ENCODE peak calls at places on chromosomes 4 and X, in four cellular contexts. A, K, G and C are unnamed samples.

GRCh38 chr4:177016541-177017141 is 223.9 kb upstream of the VEGFC start:
- DNase-seq in A (no peak), K (no peak), G (no peak), C (no peak)

GRCh38 chrX:15158736-15159406 is 111.0 kb downstream of the ASB9 start:
- DNase-seq in A (no peak), G (no peak), K (no peak), C (no peak)

GRCh38 chrX:33138677-33139249 is 72.6 kb downstream of the DMD start:
- DNase-seq in A (no peak), G (no peak), K (no peak), C (no peak)

GRCh38 chr4:186726150-186726439 is 2.4 kb upstream of the FAT1 start:
- DNase-seq in A (no peak), K (no peak), G (no peak), C (peak; percentile 5)

GRCh38 chr4:185005209-185005819 is 13.0 kb upstream of the HELT start:
- DNase-seq in K (peak; percentile 77), G (peak; percentile 52), A (peak; percentile 91), C (peak; percentile 72)

GRCh38 chr4:27790911-27791310 is 930.3 kb downstream of the STIM2 start:
- DNase-seq in K (no peak), A (no peak), G (no peak), C (no peak)

GRCh38 chr4:145734576-145735329 is 54.8 kb downstream of the C4orf51 start:
- DNase-seq in G (peak; percentile 36), K (no peak), A (no peak), C (no peak)

GRCh38 chr4:88467392-88467791 is 10.5 kb downstream of the HERC5 start:
- DNase-seq in G (no peak), K (no peak), A (no peak), C (no peak)

GRCh38 chrX:154411981-154412340 is 622 bp downstream of the TAFAZZIN start:
- DNase-seq in A (peak; percentile 71), G (peak; percentile 45), K (peak; percentile 62), C (peak; percentile 74)

GRCh38 chr4:119116925-119117900 is 18.4 kb upstream of the MYOZ2 start:
- DNase-seq in K (no peak), A (no peak), G (no peak), C (no peak)

GRCh38 chr4:165060938-165061337 is 7.3 kb downstream of the TRIM75 start:
- DNase-seq in K (no peak), A (no peak), G (no peak), C (no peak)

GRCh38 chr4:4720671-4721070 is 138.8 kb upstream of the MSX1 start:
- DNase-seq in K (no peak), A (no peak), G (no peak), C (no peak)

GRCh38 chr4:101649790-101650450 is 140.6 kb upstream of the BANK1 start:
- DNase-seq in K (no peak), G (no peak), A (no peak), C (no peak)

GRCh38 chr4:74105656-74106275 is 6.8 kb upstream of the CXCL2 start:
- DNase-seq in G (no peak), A (no peak), K (no peak), C (no peak)

GRCh38 chr4:88672987-88673386 is 24.6 kb downstream of the NAP1L5 start:
- DNase-seq in K (peak; percentile 43), A (peak; percentile 47), G (peak; percentile 28), C (peak; percentile 48)

GRCh38 chr4:8451440-8452182 is 11.0 kb downstream of the TRMT44 start:
- DNase-seq in K (peak; percentile 66), A (no peak), G (no peak), C (no peak)

GRCh38 chr4:84750260-84750955 is 167.5 kb downstream of the CDS1 start:
- DNase-seq in G (peak; percentile 27), A (no peak), K (peak; percentile 38), C (peak; percentile 56)

GRCh38 chrX:110795645-110796510 is at the start of gene CHRDL1:
- DNase-seq in A (peak; percentile 35), G (no peak), K (no peak), C (peak; percentile 47)

GRCh38 chrX:45479196-45479834 is 278.6 kb upstream of the DIPK2B start:
- DNase-seq in A (no peak), K (no peak), G (no peak), C (no peak)

GRCh38 chrX:115909017-115909416 is 261.5 kb upstream of the AGTR2 start:
- DNase-seq in G (no peak), K (no peak), A (no peak), C (no peak)

GRCh38 chr4:95038791-95039190 is 281.0 kb downstream of the BMPR1B start:
- DNase-seq in A (no peak), G (no peak), K (no peak), C (no peak)

DNA sequence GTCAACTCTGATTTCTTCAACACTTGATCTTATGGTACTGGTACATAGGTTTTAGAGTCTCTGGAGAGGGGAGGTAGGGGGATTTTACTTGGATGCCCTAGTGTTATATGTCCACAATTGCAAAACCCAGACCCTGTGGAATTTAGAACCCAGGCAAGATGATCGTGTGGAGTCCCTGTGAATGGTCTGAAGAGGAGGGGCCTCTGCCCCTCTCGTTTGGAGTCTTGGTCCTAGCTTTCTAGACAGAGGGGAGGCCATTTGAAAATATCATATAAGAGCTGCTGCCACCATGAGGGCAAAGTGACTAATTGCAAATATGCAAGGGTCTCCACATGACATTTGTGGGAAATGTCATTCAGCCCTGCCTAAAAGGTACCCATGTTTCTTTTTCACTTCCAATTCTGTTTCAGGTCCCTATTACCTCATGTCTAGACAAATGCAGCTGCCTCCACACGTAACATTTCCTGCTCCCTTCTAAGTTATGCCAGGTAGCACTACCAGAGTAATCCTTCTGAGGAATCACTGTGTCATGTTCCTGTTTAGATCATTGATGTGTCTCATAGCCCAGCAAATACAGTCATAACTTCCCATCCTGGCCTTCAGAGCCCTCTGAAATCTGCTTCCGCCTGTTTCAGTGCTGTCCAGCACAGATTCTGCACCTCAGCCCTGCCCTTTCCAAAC is 126.8 kb downstream of the KLHL8 start:
- DNase-seq in A (peak; percentile 34), G (peak; percentile 56), K (peak; percentile 67), C (peak; percentile 65)
- TF ChIP-seq ELF4 in A (no peak), G (no peak), K (no peak), C (no peak)

GRCh38 chr4:2402053-2402452 is 16.4 kb downstream of the ZFYVE28 start:
- DNase-seq in G (peak; percentile 73), A (peak; percentile 88), K (peak; percentile 89), C (peak; percentile 52)
- TF ChIP-seq ELF4 in G (no peak), A (no peak), K (no peak), C (no peak)

GRCh38 chr4:23931489-23931830 is 41.6 kb upstream of the PPARGC1A start:
- DNase-seq in K (no peak), G (no peak), A (no peak), C (no peak)
- TF ChIP-seq ELF4 in K (no peak), G (no peak), A (no peak), C (no peak)

DNA sequence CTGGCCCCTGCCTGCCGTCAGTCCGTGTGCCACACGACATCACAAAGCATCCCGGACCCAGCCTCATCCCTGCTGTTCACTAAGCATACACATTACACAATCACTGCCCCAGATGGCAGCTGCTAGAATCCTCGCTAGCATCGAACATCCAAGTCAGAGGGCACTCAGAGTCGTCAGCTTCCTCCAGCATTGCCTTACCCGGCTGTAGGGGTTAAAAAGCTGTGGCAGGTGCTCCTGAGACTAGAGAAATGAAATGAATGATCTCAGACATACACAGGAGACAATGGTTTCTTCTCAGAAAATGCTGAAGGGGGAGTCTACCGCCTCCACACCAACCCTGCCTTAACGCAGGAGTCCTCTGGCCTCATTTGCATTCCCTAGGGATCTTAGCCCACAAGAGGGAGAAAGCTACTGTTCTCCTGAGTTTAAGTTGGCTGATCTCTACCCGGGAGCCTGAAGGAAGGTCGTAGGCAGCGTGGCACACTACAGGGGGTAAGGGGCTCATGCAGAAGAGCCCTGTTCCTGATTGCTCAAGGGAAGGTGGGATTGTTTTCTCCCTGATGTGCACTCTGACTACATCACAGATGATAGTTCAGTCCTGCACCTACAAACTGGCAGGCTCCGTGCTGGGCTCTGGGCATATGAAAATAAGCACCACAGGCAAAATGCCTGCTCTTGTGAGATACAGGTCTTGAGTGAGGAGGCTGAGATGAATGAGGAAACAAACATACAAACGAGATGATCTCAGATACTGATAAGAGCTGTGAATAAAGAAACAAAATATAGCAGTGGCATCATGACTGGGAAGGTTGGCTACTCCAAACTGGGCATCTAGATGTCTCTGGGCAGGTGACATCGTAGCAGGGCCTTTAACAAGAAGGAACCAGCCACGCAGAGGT is 2.6 kb upstream of the KIAA0232 start:
- DNase-seq in K (no peak), A (no peak), G (peak; percentile 62), C (no peak)
- TF ChIP-seq ELF4 in K (no peak), A (no peak), G (no peak), C (no peak)

DNA sequence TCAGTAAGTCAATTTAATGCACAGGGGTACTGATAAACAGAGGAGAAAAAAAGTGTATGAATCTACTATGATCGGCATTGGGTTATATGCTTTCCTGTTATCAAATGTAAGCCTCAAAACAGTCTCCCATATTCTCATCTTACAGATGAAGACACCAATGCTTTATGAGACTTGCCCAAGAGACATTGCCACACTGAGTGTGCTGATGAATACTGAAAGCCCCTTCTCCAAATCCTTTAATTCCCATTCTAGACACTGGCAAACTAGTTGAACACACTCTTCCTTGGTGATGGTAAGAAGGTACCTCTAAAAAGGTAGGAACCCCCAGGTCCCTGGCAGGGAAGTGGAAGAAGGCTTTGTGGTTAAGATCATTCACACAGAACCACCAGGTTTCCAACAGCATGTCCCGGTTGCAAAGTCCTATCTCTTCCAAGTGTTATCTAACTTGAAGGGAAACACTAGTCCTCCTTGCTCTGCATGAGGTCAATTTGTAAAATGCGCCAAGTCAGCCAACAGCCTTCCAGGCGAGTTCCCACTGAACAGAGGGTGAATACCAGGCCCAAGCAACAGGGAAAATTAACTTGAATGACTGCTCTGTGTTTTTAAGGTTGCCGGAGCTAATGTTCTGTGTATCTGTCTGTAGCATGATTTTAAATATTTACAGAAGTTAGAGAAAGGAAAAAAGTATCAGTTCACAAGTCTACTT is 5.1 kb downstream of the SETD7 start:
- DNase-seq in K (no peak), A (peak; percentile 27), G (no peak), C (peak; percentile 45)
- TF ChIP-seq ELF4 in K (no peak), A (no peak), G (no peak), C (no peak)

DNA sequence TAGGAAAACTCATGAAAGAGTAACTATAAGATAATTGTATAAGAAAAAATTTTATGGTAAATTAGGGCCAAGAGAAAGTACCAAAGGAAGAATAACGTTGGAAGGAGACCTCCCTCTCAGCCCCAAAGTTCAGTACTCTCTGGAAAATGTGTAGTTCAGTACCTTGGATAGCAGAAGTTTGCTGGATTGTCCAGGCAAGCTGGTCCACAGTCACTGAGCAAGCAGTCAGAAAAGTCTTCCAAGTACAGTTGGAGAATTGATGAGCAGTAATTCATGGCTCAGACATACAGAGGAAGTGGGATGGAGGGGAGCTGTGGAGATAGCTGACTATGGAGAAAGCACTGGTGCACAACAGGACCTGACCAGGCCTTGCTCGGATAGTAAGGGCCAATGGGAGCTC is 598.2 kb upstream of the NDST4 start:
- DNase-seq in G (no peak), A (no peak), K (no peak), C (peak; percentile 9)
- TF ChIP-seq ELF4 in G (no peak), A (no peak), K (no peak), C (no peak)